ENCODE peak calls at places on chromosomes 6 and 20, in seven cellular contexts. I is stimulated activated CD8-positive, alpha-beta memory T cell treated with anti-CD3 and anti-CD28 coated beads, Interleukin-7, amount 100 ng/mL, for 4 hours; X is activated CD8-positive, alpha-beta memory T cell treated with anti-CD3 and anti-CD28 coated beads, Interleukin-2, amount 50 U/mL, for 4 hours; M is brain microvascular endothelial cell; V is adipocyte; Q is Caki2; K is hepatic stellate cell. Y is an unnamed sample.

GRCh38 chr6:108630050-108630714 is 69.5 kb downstream of the FOXO3 start:
- DNase-seq in I (no peak), X (no peak), M (no peak), V (no peak), Q (no peak), K (no peak), Y (no peak)

GRCh38 chr6:118061666-118062065 is 154.6 kb downstream of the SLC35F1 start:
- DNase-seq in I (no peak), X (no peak), M (no peak), V (no peak), Q (no peak), K (no peak), Y (no peak)

GRCh38 chr20:41331731-41332130 is 8.9 kb upstream of the LPIN3 start:
- DNase-seq in I (no peak), X (no peak), M (no peak), V (no peak), Q (no peak), K (no peak), Y (no peak)

GRCh38 chr6:31943742-31944141 is 2.2 kb upstream of the CFB start:
- DNase-seq in I (no peak), X (no peak), M (no peak), V (no peak), Q (no peak), K (no peak), Y (no peak)

GRCh38 chr20:52076164-52076563 is 115.4 kb downstream of the ZFP64 start:
- DNase-seq in I (no peak), X (no peak), M (peak; percentile 22), V (peak; percentile 74), Q (no peak), K (no peak), Y (no peak)

GRCh38 chr6:108031968-108032367 is 42.6 kb downstream of the OSTM1 start:
- DNase-seq in I (no peak), X (no peak), M (no peak), V (no peak), Q (no peak), K (no peak), Y (no peak)

GRCh38 chr6:27684264-27685211 is 211.6 kb upstream of the ZNF184 start:
- DNase-seq in I (peak; percentile 34), X (peak; percentile 36), M (peak; percentile 94), V (peak; percentile 57), Q (peak; percentile 87), K (peak; percentile 42), Y (peak; percentile 87)

GRCh38 chr20:20297181-20297580 is 70.7 kb upstream of the INSM1 start:
- DNase-seq in I (no peak), X (no peak), M (no peak), V (no peak), Q (no peak), K (no peak), Y (no peak)

GRCh38 chr6:107737397-107737793 is 86.7 kb downstream of the SCML4 start:
- DNase-seq in I (no peak), X (no peak), M (no peak), V (no peak), Q (no peak), K (no peak), Y (no peak)

GRCh38 chr20:23156170-23156841 is 70.2 kb upstream of the CD93 start:
- DNase-seq in I (no peak), X (no peak), M (peak; percentile 82), V (peak; percentile 66), Q (peak; percentile 86), K (peak; percentile 83), Y (peak; percentile 92)

GRCh38 chr20:44642203-44643153 is 9.0 kb downstream of the ADA start:
- DNase-seq in I (no peak), X (no peak), M (peak; percentile 86), V (peak; percentile 65), Q (peak; percentile 96), K (peak; percentile 80), Y (peak; percentile 87)

GRCh38 chr6:143232849-143233248 is 172.2 kb downstream of the AIG1 start:
- DNase-seq in I (no peak), X (no peak), M (peak; percentile 19), V (peak; percentile 57), Q (no peak), K (peak; percentile 17), Y (peak; percentile 9)

GRCh38 chr6:137490506-137490905 is 3.7 kb downstream of the OLIG3 start:
- DNase-seq in I (no peak), X (no peak), M (no peak), V (no peak), Q (no peak), K (no peak), Y (no peak)

GRCh38 chr6:54897462-54898189 is 51.1 kb downstream of the FAM83B start:
- DNase-seq in I (no peak), X (no peak), M (no peak), V (peak; percentile 34), Q (no peak), K (no peak), Y (no peak)

GRCh38 chr20:6178537-6178936 is 55.7 kb upstream of the FERMT1 start:
- DNase-seq in I (no peak), X (no peak), M (peak; percentile 52), V (peak; percentile 58), Q (peak; percentile 22), K (no peak), Y (peak; percentile 39)

GRCh38 chr6:145199961-145200360 is 535.4 kb downstream of the EPM2A start:
- DNase-seq in I (no peak), X (no peak), M (peak; percentile 14), V (peak; percentile 51), Q (peak; percentile 26), K (no peak), Y (peak; percentile 2)

GRCh38 chr20:4063631-4064030 is 48.3 kb upstream of the RNF24 start:
- DNase-seq in I (no peak), X (no peak), M (peak; percentile 24), V (no peak), Q (no peak), K (no peak), Y (no peak)

GRCh38 chr6:92201618-92202017 is 1217.7 kb downstream of the EPHA7 start:
- DNase-seq in I (no peak), X (no peak), M (peak; percentile 9), V (no peak), Q (no peak), K (no peak), Y (peak; percentile 50)

GRCh38 chr6:38695227-38695900 is 7.6 kb downstream of the GLO1 start:
- DNase-seq in I (no peak), X (no peak), M (no peak), V (no peak), Q (no peak), K (no peak), Y (no peak)

GRCh38 chr6:143405381-143406154 is 44.9 kb downstream of the ADAT2 start:
- DNase-seq in I (no peak), X (no peak), M (peak; percentile 73), V (no peak), Q (peak; percentile 69), K (no peak), Y (peak; percentile 32)

GRCh38 chr20:63202021-63202420 is 13.9 kb downstream of the YTHDF1 start:
- DNase-seq in I (no peak), X (no peak), M (no peak), V (no peak), Q (no peak), K (no peak), Y (no peak)

GRCh38 chr6:140388815-140389214 is 1014.4 kb upstream of the CITED2 start:
- DNase-seq in I (no peak), X (no peak), M (no peak), V (no peak), Q (no peak), K (no peak), Y (no peak)

GRCh38 chr6:116369540-116370327 is 1.0 kb upstream of the DSE start:
- DNase-seq in I (no peak), X (no peak), M (no peak), V (peak; percentile 29), Q (peak; percentile 12), K (peak; percentile 7), Y (no peak)

GRCh38 chr6:154319231-154319858 is 37.3 kb downstream of the IPCEF1 start:
- DNase-seq in I (no peak), X (no peak), M (peak; percentile 29), V (peak; percentile 89), Q (peak; percentile 21), K (peak; percentile 22), Y (peak; percentile 66)

GRCh38 chr6:132819405-132820145 is 5.2 kb downstream of the RPS12 start:
- DNase-seq in I (no peak), X (no peak), M (no peak), V (no peak), Q (peak; percentile 30), K (no peak), Y (no peak)

GRCh38 chr6:15853259-15853658 is 190.4 kb upstream of the DTNBP1 start:
- DNase-seq in I (no peak), X (no peak), M (no peak), V (no peak), Q (no peak), K (no peak), Y (no peak)

GRCh38 chr6:17950095-17950494 is 37.3 kb downstream of the KIF13A start:
- DNase-seq in I (no peak), X (no peak), M (no peak), V (no peak), Q (no peak), K (no peak), Y (no peak)

GRCh38 chr6:38171997-38172738 is 352.6 kb downstream of the ZFAND3 start:
- DNase-seq in I (no peak), X (no peak), M (no peak), V (no peak), Q (no peak), K (no peak), Y (no peak)

GRCh38 chr20:63043348-63044203 is 36.8 kb upstream of the BHLHE23 start:
- DNase-seq in I (no peak), X (no peak), M (no peak), V (no peak), Q (no peak), K (no peak), Y (no peak)

GRCh38 chr6:1406306-1407058 is 17.1 kb downstream of the FOXF2 start:
- DNase-seq in I (no peak), X (no peak), M (peak; percentile 10), V (peak; percentile 90), Q (no peak), K (no peak), Y (peak; percentile 75)

GRCh38 chr20:15702161-15702560 is 871.1 kb downstream of the KIF16B start:
- DNase-seq in I (no peak), X (no peak), M (peak; percentile 51), V (no peak), Q (no peak), K (no peak), Y (no peak)

GRCh38 chr6:56555438-56555872 is 87.2 kb downstream of the DST start:
- DNase-seq in I (no peak), X (no peak), M (peak; percentile 71), V (peak; percentile 24), Q (no peak), K (no peak), Y (no peak)

GRCh38 chr6:144353871-144354314 is 68.8 kb downstream of the UTRN start:
- DNase-seq in I (no peak), X (no peak), M (no peak), V (no peak), Q (no peak), K (no peak), Y (no peak)

GRCh38 chr20:12201289-12201991 is 283.7 kb downstream of the BTBD3 start:
- DNase-seq in I (no peak), X (no peak), M (peak; percentile 2), V (peak; percentile 9), Q (no peak), K (no peak), Y (peak; percentile 27)

GRCh38 chr20:10855031-10855430 is 181.2 kb upstream of the JAG1 start:
- DNase-seq in I (no peak), X (no peak), M (no peak), V (no peak), Q (no peak), K (no peak), Y (no peak)

Y was measured in H4.